ENCODE peak calls at places on chromosomes 1 and 21, in eight cellular contexts. G is WERI-Rb-1, Q is lower lobe of right lung, N is psoas muscle, R is pancreas, D is transverse colon, A is prostate gland, W is AG04450. F is an unnamed sample.

GRCh38 chr1:228933753-228934152 is 198.5 kb downstream of the RHOU start:
- DNase-seq in G (no peak), Q (no peak), N (no peak), R (no peak), D (no peak), A (no peak), W (no peak), F (no peak)

GRCh38 chr1:245462161-245462560 is 307.4 kb downstream of the KIF26B start:
- DNase-seq in G (no peak), Q (no peak), N (no peak), R (no peak), D (no peak), A (no peak), W (no peak), F (no peak)

GRCh38 chr1:6738987-6739386 is 37.4 kb upstream of the DNAJC11 start:
- DNase-seq in G (no peak), Q (no peak), N (no peak), R (no peak), D (no peak), A (no peak), W (no peak), F (no peak)

GRCh38 chr1:7642781-7643180 is 128.3 kb upstream of the VAMP3 start:
- DNase-seq in G (no peak), Q (no peak), N (no peak), R (no peak), D (no peak), A (no peak), W (no peak), F (no peak)

GRCh38 chr1:41618066-41618825 is 133.8 kb upstream of the EDN2 start:
- DNase-seq in G (no peak), Q (peak; percentile 91), N (peak; percentile 93), R (peak; percentile 73), D (peak; percentile 57), A (peak; percentile 92), W (no peak), F (no peak)

GRCh38 chr1:106746448-106747085 is 309.9 kb upstream of the PRMT6 start:
- DNase-seq in G (peak; percentile 14), Q (no peak), N (no peak), R (no peak), D (no peak), A (no peak), W (no peak), F (peak; percentile 41)

GRCh38 chr1:167462341-167462740 is 56.0 kb downstream of the CD247 start:
- DNase-seq in G (no peak), Q (no peak), N (no peak), R (no peak), D (no peak), A (no peak), W (no peak), F (no peak)

GRCh38 chr1:30469426-30469825 is 254.0 kb downstream of the MATN1 start:
- DNase-seq in G (no peak), Q (no peak), N (peak; percentile 13), R (no peak), D (no peak), A (no peak), W (no peak), F (no peak)

GRCh38 chr1:14215151-14215550 is 383.3 kb upstream of the KAZN start:
- DNase-seq in G (no peak), Q (no peak), N (no peak), R (no peak), D (no peak), A (no peak), W (no peak), F (no peak)

GRCh38 chr1:59412705-59413326 is 115.9 kb downstream of the FGGY start:
- DNase-seq in G (no peak), Q (no peak), N (no peak), R (no peak), D (no peak), A (no peak), W (no peak), F (no peak)

GRCh38 chr1:200483491-200484143 is 73.8 kb upstream of the ZNF281 start:
- DNase-seq in G (peak; percentile 48), Q (no peak), N (no peak), R (peak; percentile 45), D (no peak), A (no peak), W (peak; percentile 92), F (peak; percentile 99)

GRCh38 chr21:45874716-45875415 is 106.7 kb upstream of the COL6A1 start:
- DNase-seq in G (no peak), Q (peak; percentile 35), N (peak; percentile 82), R (no peak), D (peak; percentile 57), A (no peak), W (peak; percentile 95), F (peak; percentile 91)

GRCh38 chr1:233613252-233614172 is at the start of gene KCNK1:
- DNase-seq in G (no peak), Q (peak; percentile 87), N (peak; percentile 67), R (peak; percentile 88), D (peak; percentile 85), A (peak; percentile 83), W (no peak), F (peak; percentile 61)

GRCh38 chr21:23960769-23961168 is 1646.5 kb downstream of the MRPL39 start:
- DNase-seq in G (no peak), Q (no peak), N (no peak), R (no peak), D (no peak), A (no peak), W (no peak), F (no peak)

GRCh38 chr21:42156690-42157605 is 62.0 kb upstream of the ABCG1 start:
- DNase-seq in G (peak; percentile 81), Q (no peak), N (no peak), R (no peak), D (peak; percentile 31), A (peak; percentile 59), W (no peak), F (no peak)

GRCh38 chr1:55685560-55685959 is 470.4 kb upstream of the USP24 start:
- DNase-seq in G (no peak), Q (no peak), N (peak; percentile 50), R (no peak), D (no peak), A (no peak), W (no peak), F (no peak)

GRCh38 chr1:200334661-200335256 is 75.1 kb downstream of the ZNF281 start:
- DNase-seq in G (no peak), Q (no peak), N (no peak), R (no peak), D (no peak), A (no peak), W (no peak), F (no peak)

DNA sequence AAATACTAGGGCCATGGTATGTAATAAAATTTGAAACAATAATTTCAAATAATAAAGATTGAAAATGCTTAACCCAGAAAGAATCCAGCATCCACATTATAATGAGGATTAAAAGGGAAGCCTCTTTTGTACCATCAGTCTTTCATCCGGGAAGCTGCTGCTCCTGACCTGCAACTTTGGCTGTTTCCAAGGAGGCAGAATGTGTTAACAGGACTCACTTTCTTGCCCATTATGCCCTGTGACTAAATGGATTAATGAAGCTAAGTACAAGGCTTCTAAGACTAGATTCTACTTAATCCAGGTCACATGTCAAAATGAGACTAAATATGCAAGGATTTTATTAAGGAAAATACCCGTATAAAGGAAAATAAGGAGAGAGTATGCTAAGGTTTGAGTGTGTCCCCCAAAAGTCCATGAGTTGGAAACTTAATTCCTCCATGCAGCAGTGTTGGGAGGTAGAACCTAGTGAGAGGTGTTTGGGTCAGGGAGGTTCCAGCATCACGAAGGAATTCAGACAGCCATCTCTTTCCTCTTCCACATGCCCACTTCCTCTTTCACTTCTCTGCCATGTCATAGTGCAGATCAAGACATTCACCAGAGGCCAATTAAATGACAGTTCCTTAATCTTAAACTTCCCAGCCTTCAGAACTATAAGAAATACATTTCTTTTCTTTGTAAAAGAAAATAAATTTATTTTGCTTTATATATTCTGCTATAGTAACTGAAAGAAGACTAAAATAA is 27.7 kb downstream of the FMO2 start:
- DNase-seq in G (no peak), Q (no peak), N (no peak), R (no peak), D (no peak), A (no peak), W (no peak), F (peak; percentile 75)
- TF ChIP-seq CTCF in G (no peak), Q (no peak), N (no peak), R (no peak), D (no peak), A (no peak), W (no peak), F (no peak)

GRCh38 chr1:15696956-15697521 is 12.9 kb downstream of the PLEKHM2 start:
- DNase-seq in G (no peak), Q (peak; percentile 56), N (no peak), R (peak; percentile 22), D (peak; percentile 44), A (no peak), W (no peak), F (no peak)
- H3K4me3 ChIP-seq in G (no peak overlapping the region), Q (peak overlapping the region; percentile 19), N (peak overlapping the region; percentile 8), R (no peak overlapping the region), D (no peak overlapping the region), A (no peak overlapping the region), W (no peak overlapping the region), F (no peak overlapping the region)

DNA sequence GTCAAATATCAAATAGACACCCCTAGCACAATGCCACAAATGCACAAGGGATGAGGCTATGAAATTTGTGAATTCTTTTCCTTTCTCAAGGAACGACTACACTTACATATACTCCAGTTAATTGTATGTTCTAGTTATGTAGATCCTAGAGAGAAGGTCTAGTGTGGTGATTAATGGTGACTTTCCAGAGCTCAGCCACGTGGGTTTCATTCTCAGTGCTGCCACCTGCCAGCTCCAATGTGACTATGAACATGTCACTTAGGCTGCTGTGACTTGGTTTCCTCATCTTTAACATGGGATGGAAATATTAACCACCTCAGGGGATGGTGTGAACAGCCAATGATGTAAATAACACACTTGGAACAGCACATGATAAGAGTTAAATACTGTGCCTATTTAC is 138.3 kb downstream of the APP start:
- DNase-seq in G (no peak), Q (no peak), N (no peak), R (no peak), D (no peak), A (no peak), W (no peak), F (no peak)
- TF ChIP-seq CTCF in G (peak; percentile 42), Q (no peak), N (no peak), R (no peak), D (no peak), A (no peak), W (no peak), F (peak; percentile 15)

GRCh38 chr1:12144236-12144635 is 22.6 kb upstream of the TNFRSF1B start:
- DNase-seq in G (no peak), Q (peak; percentile 65), N (no peak), R (no peak), D (peak; percentile 76), A (no peak), W (no peak), F (no peak)
- H3K4me3 ChIP-seq in G (no peak overlapping the region), Q (no peak overlapping the region), N (no peak overlapping the region), R (no peak overlapping the region), D (no peak overlapping the region), A (no peak overlapping the region), W (no peak overlapping the region), F (no peak overlapping the region)

GRCh38 chr1:32241011-32241763 is 5.8 kb upstream of the FAM167B start:
- DNase-seq in G (peak; percentile 30), Q (peak; percentile 64), N (peak; percentile 83), R (peak; percentile 78), D (peak; percentile 73), A (peak; percentile 41), W (no peak), F (no peak)
- TF ChIP-seq CTCF in G (no peak), Q (no peak), N (no peak), R (no peak), D (no peak), A (peak; percentile 21), W (no peak), F (no peak)

F was measured in retinal pigment epithelial cell.